ENCODE peak calls at places on chromosomes 12 and 14, in four cellular contexts. X is K562, T is HepG2, Y is SK-N-SH. M is an unnamed sample.

GRCh38 chr14:102314242-102315011 is 5.1 kb upstream of the ZNF839 start:
- DNase-seq in X (peak), T (peak), Y (peak), M (peak)

GRCh38 chr12:3348055-3348454 is 142.9 kb upstream of the PRMT8 start:
- DNase-seq in X (no peak), T (no peak), Y (no peak), M (no peak)

GRCh38 chr12:27161458-27162228 is 79.3 kb upstream of the C12orf71 start:
- DNase-seq in X (no peak), T (no peak), Y (no peak), M (no peak)

GRCh38 chr12:117216686-117217085 is 26.4 kb upstream of the FBXO21 start:
- DNase-seq in X (no peak), T (no peak), Y (no peak), M (no peak)

GRCh38 chr12:13038491-13039161 is 5.6 kb upstream of the FAM234B start:
- DNase-seq in X (no peak), T (no peak), Y (no peak), M (no peak)

GRCh38 chr12:122035292-122035691 is 13.6 kb downstream of the BCL7A start:
- DNase-seq in X (no peak), T (no peak), Y (no peak), M (no peak)

GRCh38 chr12:12811343-12811742 is 1.8 kb upstream of the DDX47 start:
- DNase-seq in X (no peak), T (no peak), Y (no peak), M (no peak)

GRCh38 chr14:78598046-78598652 is 428.0 kb downstream of the NRXN3 start:
- DNase-seq in X (peak), T (peak), Y (peak), M (peak)

GRCh38 chr12:34301251-34302130 is 279.2 kb downstream of the ALG10 start:
- DNase-seq in X (no peak), T (no peak), Y (no peak), M (no peak)

GRCh38 chr14:63243646-63244045 is 39.4 kb downstream of the RHOJ start:
- DNase-seq in X (no peak), T (no peak), Y (no peak), M (no peak)

GRCh38 chr14:103288076-103288766 is 45.8 kb upstream of the EIF5 start:
- DNase-seq in X (no peak), T (no peak), Y (peak), M (no peak)

GRCh38 chr12:18932715-18933114 is 194.8 kb downstream of the CAPZA3 start:
- DNase-seq in X (no peak), T (no peak), Y (no peak), M (no peak)

GRCh38 chr14:80768646-80769045 is 172.9 kb downstream of the CEP128 start:
- DNase-seq in X (no peak), T (no peak), Y (no peak), M (no peak)

GRCh38 chr12:31369712-31370521 is 44.0 kb upstream of the SINHCAF start:
- DNase-seq in X (no peak), T (peak), Y (no peak), M (no peak)

GRCh38 chr12:90098132-90098779 is 389.6 kb upstream of the ATP2B1 start:
- DNase-seq in X (no peak), T (no peak), Y (no peak), M (no peak)

GRCh38 chr12:106353178-106353577 is 4.4 kb upstream of the POLR3B start:
- DNase-seq in X (no peak), T (no peak), Y (no peak), M (no peak)

GRCh38 chr12:92421042-92421441 is 275.4 kb upstream of the BTG1 start:
- DNase-seq in X (no peak), T (no peak), Y (no peak), M (no peak)

GRCh38 chr12:47905313-47905730 is 528 bp upstream of the VDR start:
- DNase-seq in X (no peak), T (no peak), Y (peak), M (no peak)

GRCh38 chr12:25653487-25654175 is 100.5 kb upstream of the LMNTD1 start:
- DNase-seq in X (no peak), T (no peak), Y (peak), M (peak)

GRCh38 chr14:76309572-76310551 is 66.1 kb upstream of the ESRRB start:
- DNase-seq in X (no peak), T (no peak), Y (no peak), M (no peak)
- TF ChIP-seq REST in X (no peak), T (no peak), Y (no peak), M (no peak)

GRCh38 chr12:101675555-101675954 is 21.9 kb upstream of the CHPT1 start:
- DNase-seq in X (no peak), T (peak), Y (no peak), M (no peak)

GRCh38 chr12:101667591-101667990 is 29.8 kb upstream of the CHPT1 start:
- DNase-seq in X (no peak), T (no peak), Y (no peak), M (no peak)

GRCh38 chr12:101670007-101670671 is 27.3 kb upstream of the CHPT1 start:
- DNase-seq in X (peak), T (peak), Y (peak), M (peak)

GRCh38 chr12:101671839-101672238 is 25.6 kb upstream of the CHPT1 start:
- DNase-seq in X (no peak), T (no peak), Y (no peak), M (peak)

DNA sequence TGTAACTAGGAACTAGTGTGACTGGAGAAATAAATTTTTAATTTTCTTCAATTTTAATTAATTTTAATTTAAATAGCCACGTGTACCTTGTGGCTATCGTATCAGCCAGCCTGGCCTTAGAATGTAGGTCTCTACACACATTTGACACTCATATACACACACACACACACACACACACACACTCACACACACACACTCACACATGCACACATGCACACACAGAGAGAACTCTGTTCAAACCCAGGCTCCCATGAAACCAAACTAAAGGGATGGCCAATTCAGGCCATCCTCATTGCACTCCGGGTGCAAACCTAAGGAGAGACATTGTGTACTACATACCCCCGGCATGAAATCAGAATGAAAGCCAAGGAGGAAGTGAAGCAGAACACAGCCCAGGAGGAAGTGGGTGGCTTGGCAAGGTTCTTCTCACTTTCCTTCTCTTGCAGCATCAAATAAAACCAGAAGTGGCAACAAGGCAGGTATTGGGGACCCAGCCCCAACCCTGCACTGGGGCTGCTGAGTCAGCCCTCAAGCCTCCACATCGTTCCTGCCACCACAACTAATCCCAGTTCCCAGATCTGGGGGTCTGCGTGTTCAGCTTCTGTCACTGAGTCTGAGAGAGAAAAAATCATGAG is 26.2 kb upstream of the CHPT1 start:
- DNase-seq in X (no peak), T (no peak), Y (no peak), M (peak)
- TF ChIP-seq GABPA in X (no peak), T (no peak), Y (no peak), M (no peak)

GRCh38 chr14:92959189-92959531 is 36.2 kb downstream of the CHGA start:
- DNase-seq in X (no peak), T (no peak), Y (peak), M (no peak)

GRCh38 chr14:92960706-92961566 is 38.0 kb downstream of the CHGA start:
- DNase-seq in X (no peak), T (no peak), Y (no peak), M (no peak)

GRCh38 chr14:92961567-92961855 is 38.6 kb downstream of the CHGA start:
- DNase-seq in X (no peak), T (no peak), Y (no peak), M (no peak)

GRCh38 chr14:92958373-92959188 is 35.6 kb downstream of the CHGA start:
- DNase-seq in X (no peak), T (no peak), Y (no peak), M (no peak)

GRCh38 chr14:92959761-92960680 is 37.1 kb downstream of the CHGA start:
- DNase-seq in X (no peak), T (no peak), Y (no peak), M (no peak)
- TF ChIP-seq REST in X (no peak), T (no peak), Y (no peak), M (no peak)

GRCh38 chr14:30267141-30267540 is 291.8 kb upstream of the G2E3 start:
- DNase-seq in X (no peak), T (no peak), Y (no peak), M (no peak)

GRCh38 chr14:30264161-30264560 is 294.8 kb upstream of the G2E3 start:
- DNase-seq in X (no peak), T (no peak), Y (no peak), M (no peak)

GRCh38 chr14:30260772-30261607 is 298.0 kb upstream of the G2E3 start:
- DNase-seq in X (no peak), T (no peak), Y (no peak), M (no peak)

GRCh38 chr14:30270200-30271161 is 288.5 kb upstream of the G2E3 start:
- DNase-seq in X (peak), T (peak), Y (peak), M (peak)

GRCh38 chr14:30266290-30266689 is 292.7 kb upstream of the G2E3 start:
- DNase-seq in X (no peak), T (no peak), Y (no peak), M (no peak)
- TF ChIP-seq GABPA in X (no peak), T (no peak), Y (no peak), M (no peak)